ENCODE peak calls at places on chromosomes 3 and 15, in seven cellular contexts. E, D, O, K, R, W and Q are unnamed samples.
A peak's percentile ranks its signal among the peaks of the same experiment; 100 is the strongest.

GRCh38 chr15:81506936-81507335 is 132.9 kb upstream of the TMC3 start:
- ATAC-seq in R (no peak), K (no peak), E (no peak), O (no peak), W (no peak), D (no peak), Q (no peak)

GRCh38 chr3:138818175-138818574 is 16.6 kb downstream of the PIK3CB start:
- ATAC-seq in O (peak; percentile 31), R (peak; percentile 28), E (no peak), K (no peak), W (no peak), D (peak; percentile 31), Q (no peak)

GRCh38 chr3:39376929-39377634 is 6.1 kb upstream of the SLC25A38 start:
- ATAC-seq in R (no peak), D (no peak), W (no peak), O (peak; percentile 66), K (no peak), E (no peak), Q (no peak)

GRCh38 chr3:197027896-197028710 is 1.5 kb downstream of the MELTF start:
- ATAC-seq in D (no peak), K (no peak), O (peak; percentile 25), R (no peak), E (no peak), W (no peak), Q (no peak)

GRCh38 chr3:141690366-141691072 is 47.6 kb upstream of the RNF7 start:
- ATAC-seq in D (no peak), O (no peak), K (no peak), E (peak; percentile 75), W (peak; percentile 85), R (no peak), Q (no peak)

GRCh38 chr3:136353461-136353860 is 103.3 kb downstream of the PCCB start:
- ATAC-seq in O (peak; percentile 82), K (no peak), E (no peak), R (no peak), D (no peak), W (no peak), Q (no peak)

GRCh38 chr3:112633757-112634156 is 7.2 kb downstream of the CCDC80 start:
- ATAC-seq in K (no peak), D (no peak), E (no peak), R (no peak), O (no peak), W (no peak), Q (no peak)

GRCh38 chr3:124520970-124521369 is 209.3 kb upstream of the UMPS start:
- ATAC-seq in W (peak; percentile 24), E (peak; percentile 39), R (no peak), O (no peak), K (no peak), D (peak; percentile 98), Q (no peak)

GRCh38 chr15:67134577-67135492 is 69.4 kb downstream of the SMAD3 start:
- ATAC-seq in K (no peak), E (peak; percentile 20), O (peak; percentile 7), D (peak; percentile 40), W (peak; percentile 5), R (no peak), Q (peak; percentile 22)

GRCh38 chr3:119810018-119810435 is 28.1 kb downstream of the NR1I2 start:
- ATAC-seq in D (no peak), E (peak; percentile 62), K (peak; percentile 57), O (peak; percentile 90), R (peak; percentile 36), W (peak; percentile 77), Q (peak; percentile 32)
- H3K4me3 ChIP-seq in D (no peak overlapping the region), E (peak overlapping the region; percentile 7), K (peak overlapping the region; percentile 60), O (peak overlapping the region; percentile 79), R (no peak overlapping the region), W (peak overlapping the region; percentile 12), Q (peak overlapping the region; percentile 53)

DNA sequence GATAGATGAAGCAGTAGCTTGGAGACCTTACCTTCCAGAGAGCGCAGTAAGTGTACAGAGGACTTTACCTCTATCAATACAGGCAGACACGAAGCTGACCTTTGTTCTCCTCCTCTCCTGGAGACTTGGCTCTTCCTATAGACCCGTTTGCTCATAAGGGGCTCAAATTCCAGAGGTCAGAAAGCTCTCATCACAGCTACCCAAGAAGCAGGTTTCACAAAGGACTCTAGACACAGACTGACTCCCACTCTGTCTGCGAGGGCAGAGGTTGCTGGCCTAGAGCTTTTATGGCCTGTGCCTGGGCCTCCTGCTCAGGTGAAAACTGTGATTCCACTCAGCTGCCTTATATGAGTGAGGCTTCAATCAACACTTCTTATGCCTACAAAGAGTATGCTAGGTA is 35.4 kb upstream of the TOPAZ1 start:
- ATAC-seq in E (no peak), D (peak; percentile 31), K (no peak), O (no peak), R (no peak), W (no peak), Q (no peak)
- TF ChIP-seq POLR2A in E (no peak), D (no peak), K (no peak), O (no peak), R (no peak), W (no peak), Q (no peak)

DNA sequence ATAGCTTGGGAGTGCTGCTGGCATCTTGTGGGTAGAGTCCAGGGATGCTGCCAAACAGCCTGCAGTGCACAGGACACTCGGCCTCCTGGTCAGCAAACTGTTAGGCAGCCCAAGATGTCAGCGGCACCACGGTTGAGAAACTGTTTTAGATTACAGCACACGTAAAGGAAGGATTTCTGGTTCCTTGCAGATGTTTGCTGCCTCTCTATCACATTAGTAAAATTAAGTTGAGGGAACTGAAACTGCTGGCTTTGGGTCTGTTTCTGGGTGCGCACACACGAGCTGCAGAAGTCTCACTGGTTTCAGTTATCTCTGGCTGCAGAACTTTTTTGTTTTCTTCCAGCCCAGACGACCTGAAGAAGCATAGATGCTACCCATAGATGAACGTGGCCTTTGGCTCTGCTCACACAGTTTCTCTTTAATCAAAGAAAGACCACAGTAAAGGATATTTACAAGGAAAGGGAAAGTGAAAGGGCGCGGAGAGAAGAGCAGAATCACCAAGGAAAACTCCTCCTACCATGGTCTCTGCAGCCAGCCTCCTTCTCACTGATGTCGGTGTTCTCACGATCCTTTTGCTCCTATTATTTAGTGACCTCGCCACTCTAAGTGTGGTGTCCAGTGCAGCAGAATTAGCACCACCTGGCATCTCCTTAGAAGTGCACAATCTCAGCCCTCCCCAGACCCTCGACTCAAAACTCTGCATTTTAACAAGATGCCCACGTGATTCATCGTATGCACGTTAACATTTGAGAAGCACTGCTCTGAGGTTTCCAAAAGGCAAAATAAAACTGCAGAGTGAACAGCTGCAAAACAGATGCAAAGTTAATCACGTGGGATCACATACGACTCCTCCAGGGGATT is 50.6 kb upstream of the AKAP13 start:
- ATAC-seq in O (peak; percentile 80), R (no peak), E (peak; percentile 46), D (peak; percentile 33), W (peak; percentile 30), K (peak; percentile 31), Q (no peak)
- H3K4me3 ChIP-seq in O (peak overlapping the region; percentile 70), R (no peak overlapping the region), E (peak overlapping the region; percentile 28), D (peak overlapping the region; percentile 74), W (peak overlapping the region; percentile 48), K (peak overlapping the region; percentile 57), Q (peak overlapping the region; percentile 38)

DNA sequence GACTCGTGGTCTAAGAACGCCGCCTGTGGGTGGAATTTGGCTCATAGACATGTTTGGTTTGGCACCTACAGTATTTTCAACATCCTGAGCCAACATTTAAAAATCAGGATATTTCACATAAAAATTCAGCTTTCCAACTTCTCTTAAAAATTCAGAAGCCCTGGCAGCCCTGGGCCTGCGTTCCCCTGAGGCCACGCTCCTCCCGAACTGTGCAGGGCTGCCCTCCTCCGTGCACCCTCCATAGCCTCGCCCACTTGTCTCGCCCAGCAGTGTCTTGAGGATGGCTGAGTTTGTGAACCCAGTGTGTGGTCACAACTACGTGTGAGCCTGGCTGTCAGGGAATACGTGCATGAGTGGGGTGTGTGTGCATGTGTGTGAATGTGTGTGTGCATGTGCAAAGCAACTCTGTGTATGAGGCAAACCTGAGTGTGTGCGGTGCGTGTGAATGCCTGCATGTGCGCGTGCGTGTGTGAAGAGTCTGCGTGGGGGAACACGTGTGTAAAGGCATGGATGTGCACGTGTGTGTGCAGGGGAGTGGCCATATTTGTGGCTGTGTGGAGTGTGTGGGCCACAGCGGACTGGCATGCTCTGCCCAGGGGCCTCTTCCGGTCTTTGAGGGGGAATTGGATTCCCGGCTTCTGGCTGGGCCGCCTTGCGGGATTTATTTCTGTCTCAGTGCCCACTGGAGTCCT is 30.9 kb downstream of the PTH1R start:
- ATAC-seq in W (no peak), O (no peak), D (no peak), R (no peak), K (peak; percentile 17), E (peak; percentile 26), Q (no peak)
- TF ChIP-seq POLR2A in W (no peak), O (no peak), D (no peak), R (no peak), K (no peak), E (no peak), Q (no peak)

DNA sequence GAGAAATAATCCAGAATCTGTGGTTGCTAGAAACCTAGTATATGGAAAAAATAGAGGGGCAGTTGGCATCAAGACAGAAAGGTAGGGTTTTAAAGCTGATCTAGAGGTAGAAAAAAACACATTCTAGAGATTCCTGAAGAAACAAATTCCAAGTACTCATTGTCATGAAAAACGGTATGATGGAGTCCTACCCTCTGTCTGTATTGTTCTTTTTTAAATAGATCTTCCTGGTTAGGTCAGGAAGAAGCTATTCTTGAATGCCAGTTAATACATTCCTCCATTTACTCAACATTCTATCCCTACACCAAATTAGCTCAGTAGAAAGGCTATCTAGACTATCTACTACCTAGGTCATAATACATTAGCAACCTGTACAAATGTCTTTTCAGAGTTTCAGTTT is 364.7 kb downstream of the FHIT start:
- ATAC-seq in K (no peak), O (no peak), E (no peak), R (no peak), W (no peak), D (no peak), Q (no peak)
- H3K4me3 ChIP-seq in K (no peak overlapping the region), O (no peak overlapping the region), E (no peak overlapping the region), R (no peak overlapping the region), W (no peak overlapping the region), D (no peak overlapping the region), Q (no peak overlapping the region)